ENCODE peak calls at places on chromosomes 6 and 20, in seven cellular contexts. T is Peyer's patch, G is dorsolateral prefrontal cortex, F is GM03348, Z is anterior cingulate cortex, O is psoas muscle, Y is NAMALWA. S is an unnamed sample.

GRCh38 chr6:32974541-32975308 is 6.3 kb downstream of the BRD2 start:
- DNase-seq in T (no peak), G (no peak), F (no peak), Z (no peak), O (no peak), Y (no peak), S (no peak)

GRCh38 chr6:106159531-106159940 is 73.4 kb downstream of the PRDM1 start:
- DNase-seq in T (no peak), G (no peak), F (peak), Z (no peak), O (no peak), Y (no peak), S (no peak)

GRCh38 chr6:32194825-32195651 is 2.6 kb upstream of the GPSM3 start:
- DNase-seq in T (no peak), G (peak), F (peak), Z (peak), O (no peak), Y (peak), S (no peak)

GRCh38 chr20:63740070-63740500 is 509 bp downstream of the SLC2A4RG start:
- DNase-seq in T (peak), G (no peak), F (peak), Z (no peak), O (no peak), Y (no peak), S (peak)

GRCh38 chr6:56046576-56046975 is 171.2 kb upstream of the BMP5 start:
- DNase-seq in T (no peak), G (no peak), F (no peak), Z (no peak), O (no peak), Y (no peak), S (no peak)

GRCh38 chr6:56041591-56041990 is 166.2 kb upstream of the BMP5 start:
- DNase-seq in T (no peak), G (no peak), F (no peak), Z (no peak), O (no peak), Y (no peak), S (no peak)

GRCh38 chr20:22465622-22466446 is 118.5 kb downstream of the FOXA2 start:
- DNase-seq in T (no peak), G (no peak), F (no peak), Z (no peak), O (no peak), Y (no peak), S (no peak)

GRCh38 chr6:117270960-117271507 is 5.7 kb downstream of the VGLL2 start:
- DNase-seq in T (no peak), G (no peak), F (no peak), Z (no peak), O (no peak), Y (no peak), S (no peak)

GRCh38 chr6:34585512-34586045 is 29.4 kb upstream of the SPDEF start:
- DNase-seq in T (peak), G (peak), F (peak), Z (no peak), O (peak), Y (no peak), S (no peak)

GRCh38 chr6:106745824-106746610 is 116.6 kb downstream of the QRSL1 start:
- DNase-seq in T (no peak), G (no peak), F (no peak), Z (no peak), O (no peak), Y (no peak), S (no peak)

GRCh38 chr20:20000223-20000968 is 16.8 kb upstream of the NAA20 start:
- DNase-seq in T (no peak), G (no peak), F (no peak), Z (no peak), O (no peak), Y (no peak), S (no peak)

GRCh38 chr6:4979426-4979825 is 24.4 kb downstream of the RPP40 start:
- DNase-seq in T (no peak), G (no peak), F (no peak), Z (no peak), O (no peak), Y (no peak), S (no peak)

GRCh38 chr20:50286609-50287008 is 96.0 kb downstream of the CEBPB start:
- DNase-seq in T (peak), G (no peak), F (peak), Z (no peak), O (peak), Y (peak), S (peak)

GRCh38 chr6:16547586-16547985 is 213.7 kb downstream of the ATXN1 start:
- DNase-seq in T (no peak), G (no peak), F (no peak), Z (no peak), O (no peak), Y (no peak), S (no peak)

GRCh38 chr20:47159166-47159565 is 197.3 kb downstream of the ZMYND8 start:
- DNase-seq in T (no peak), G (no peak), F (no peak), Z (no peak), O (no peak), Y (no peak), S (no peak)

GRCh38 chr6:10555625-10556309 is 34.6 kb downstream of the GCNT2 start:
- DNase-seq in T (peak), G (peak), F (peak), Z (peak), O (peak), Y (no peak), S (no peak)

GRCh38 chr6:133548409-133548808 is 307.3 kb downstream of the EYA4 start:
- DNase-seq in T (no peak), G (no peak), F (peak), Z (no peak), O (no peak), Y (no peak), S (no peak)

GRCh38 chr6:139858444-139858843 is 484.0 kb upstream of the CITED2 start:
- DNase-seq in T (no peak), G (no peak), F (no peak), Z (no peak), O (no peak), Y (no peak), S (no peak)

S was measured in GM20000.